ENCODE peak calls at places on chromosomes 5 and 9, in ten cellular contexts. G is cardiac muscle cell; K is AG10803; L is HCEC 1CT; Z is stimulated activated CD4-positive, alpha-beta T cell treated with anti-CD3 and anti-CD28 coated beads, Interleukin-1b, Interleukin-23, amount 100 ng/mL, for 24 hours; H is left colon; I is heart right ventricle; D is fibroblast of lung; Y is central memory CD4-positive, alpha-beta T cell; B is stimulated activated CD8-positive, alpha-beta memory T cell treated with anti-CD3 and anti-CD28 coated beads, Interleukin-15, amount 100 ng/mL, for 1 hour. M is an unnamed sample.

GRCh38 chr9:14218253-14218652 is 95.7 kb downstream of the NFIB start:
- DNase-seq in G (no peak), K (no peak), L (no peak), Z (no peak), H (no peak), I (no peak), D (no peak), Y (no peak), B (no peak), M (no peak)

GRCh38 chr9:85483214-85483613 is 258.5 kb downstream of the AGTPBP1 start:
- DNase-seq in G (no peak), K (no peak), L (no peak), Z (no peak), H (no peak), I (no peak), D (no peak), Y (no peak), B (no peak), M (no peak)

GRCh38 chr9:77440057-77440456 is 208.1 kb downstream of the GNA14 start:
- DNase-seq in G (peak), K (peak), L (no peak), Z (no peak), H (no peak), I (no peak), D (peak), Y (no peak), B (no peak), M (no peak)

GRCh38 chr5:119330367-119331183 is 25.2 kb upstream of the TNFAIP8 start:
- DNase-seq in G (no peak), K (no peak), L (no peak), Z (no peak), H (no peak), I (no peak), D (no peak), Y (peak), B (no peak), M (no peak)

GRCh38 chr9:33225319-33226152 is 14.4 kb upstream of the SPINK4 start:
- DNase-seq in G (peak), K (peak), L (peak), Z (peak), H (no peak), I (no peak), D (peak), Y (peak), B (peak), M (no peak)

GRCh38 chr5:134041570-134042411 is 37.0 kb upstream of the VDAC1 start:
- DNase-seq in G (no peak), K (no peak), L (no peak), Z (no peak), H (no peak), I (no peak), D (no peak), Y (no peak), B (no peak), M (no peak)

GRCh38 chr9:132006657-132007370 is 72.9 kb downstream of the MED27 start:
- DNase-seq in G (peak), K (peak), L (no peak), Z (peak), H (no peak), I (no peak), D (peak), Y (no peak), B (no peak), M (no peak)

GRCh38 chr5:172769598-172770373 is 1.2 kb downstream of the DUSP1 start:
- DNase-seq in G (peak), K (peak), L (peak), Z (no peak), H (no peak), I (peak), D (peak), Y (peak), B (no peak), M (no peak)

GRCh38 chr9:6024035-6024554 is 8.7 kb upstream of the RANBP6 start:
- DNase-seq in G (no peak), K (no peak), L (no peak), Z (no peak), H (no peak), I (no peak), D (no peak), Y (peak), B (no peak), M (no peak)

GRCh38 chr9:135326633-135327152 is 152.9 kb upstream of the PPP1R26 start:
- DNase-seq in G (no peak), K (no peak), L (no peak), Z (no peak), H (no peak), I (no peak), D (no peak), Y (no peak), B (no peak), M (no peak)

GRCh38 chr9:110156902-110157301 is 51.1 kb downstream of the C9orf152 start:
- DNase-seq in G (peak), K (peak), L (no peak), Z (no peak), H (peak), I (no peak), D (peak), Y (peak), B (no peak), M (no peak)

GRCh38 chr9:115891929-115892328 is 261.7 kb upstream of the PAPPA start:
- DNase-seq in G (peak), K (peak), L (peak), Z (no peak), H (no peak), I (no peak), D (peak), Y (no peak), B (no peak), M (no peak)

GRCh38 chr5:53090229-53090628 is 19.3 kb downstream of the MOCS2 start:
- DNase-seq in G (no peak), K (no peak), L (no peak), Z (no peak), H (no peak), I (no peak), D (no peak), Y (no peak), B (no peak), M (no peak)

GRCh38 chr9:35508069-35508468 is 18.2 kb downstream of the RUSC2 start:
- DNase-seq in G (no peak), K (no peak), L (peak), Z (no peak), H (no peak), I (no peak), D (peak), Y (no peak), B (no peak), M (no peak)

GRCh38 chr5:116944171-116944570 is 369.5 kb upstream of the SEMA6A start:
- DNase-seq in G (peak), K (no peak), L (no peak), Z (no peak), H (no peak), I (no peak), D (peak), Y (no peak), B (no peak), M (no peak)

GRCh38 chr5:38722918-38723317 is 122.9 kb upstream of the OSMR start:
- DNase-seq in G (peak), K (peak), L (peak), Z (no peak), H (no peak), I (no peak), D (no peak), Y (no peak), B (no peak), M (no peak)

GRCh38 chr5:109837226-109837861 is 147.6 kb downstream of the MAN2A1 start:
- DNase-seq in G (no peak), K (no peak), L (no peak), Z (no peak), H (no peak), I (no peak), D (no peak), Y (no peak), B (no peak), M (no peak)

GRCh38 chr5:156259618-156260017 is 67.3 kb upstream of the SGCD start:
- DNase-seq in G (no peak), K (no peak), L (no peak), Z (no peak), H (no peak), I (no peak), D (no peak), Y (no peak), B (no peak), M (no peak)